ENCODE peak calls at places on chromosomes 2 and 18, in ten cellular contexts. H is epithelial cell of prostate, N is sigmoid colon, K is cardiac muscle cell, O is caudate nucleus, Y is spleen, J is foreskin keratinocyte, U is ovary, S is substantia nigra, C is pancreas. W is an unnamed sample.

GRCh38 chr2:178787155-178787554 is 20.1 kb downstream of the TTN start:
- DNase-seq in H (no peak), N (no peak), K (no peak), O (no peak), Y (no peak), J (no peak), U (no peak), S (no peak), C (no peak), W (no peak)

GRCh38 chr2:43832457-43832856 is 6.2 kb downstream of the ABCG5 start:
- DNase-seq in H (no peak), N (no peak), K (no peak), O (no peak), Y (no peak), J (no peak), U (no peak), S (no peak), C (no peak), W (no peak)

GRCh38 chr2:59301466-59302402 is 1060.6 kb upstream of the FANCL start:
- DNase-seq in H (peak; percentile 26), N (peak; percentile 68), K (peak; percentile 85), O (peak; percentile 62), Y (no peak), J (peak; percentile 26), U (peak; percentile 18), S (no peak), C (peak; percentile 43), W (no peak)

GRCh38 chr2:11022874-11023273 is 111.1 kb downstream of the KCNF1 start:
- DNase-seq in H (no peak), N (no peak), K (no peak), O (peak; percentile 18), Y (no peak), J (no peak), U (no peak), S (no peak), C (peak; percentile 19), W (no peak)

GRCh38 chr2:72924353-72925240 is 7.3 kb downstream of the EMX1 start:
- DNase-seq in H (no peak), N (peak; percentile 53), K (peak; percentile 15), O (no peak), Y (peak; percentile 75), J (no peak), U (no peak), S (no peak), C (no peak), W (no peak)

GRCh38 chr2:95526360-95527341 is 42.1 kb upstream of the TRIM43B start:
- DNase-seq in H (peak; percentile 2), N (peak; percentile 78), K (no peak), O (peak; percentile 87), Y (peak; percentile 86), J (peak; percentile 53), U (peak; percentile 40), S (peak; percentile 69), C (peak; percentile 64), W (peak; percentile 84)

GRCh38 chr2:172865422-172865821 is 129.8 kb downstream of the RAPGEF4 start:
- DNase-seq in H (no peak), N (no peak), K (no peak), O (no peak), Y (no peak), J (no peak), U (no peak), S (no peak), C (no peak), W (no peak)

GRCh38 chr18:59724116-59724515 is 26.9 kb upstream of the CCBE1 start:
- DNase-seq in H (no peak), N (no peak), K (no peak), O (no peak), Y (no peak), J (no peak), U (no peak), S (no peak), C (no peak), W (no peak)

GRCh38 chr2:119106301-119106897 is 52.2 kb downstream of the C1QL2 start:
- DNase-seq in H (no peak), N (peak; percentile 12), K (peak; percentile 87), O (no peak), Y (no peak), J (no peak), U (no peak), S (peak; percentile 11), C (peak; percentile 19), W (no peak)

GRCh38 chr18:45007531-45007930 is 326.8 kb downstream of the SETBP1 start:
- DNase-seq in H (no peak), N (no peak), K (no peak), O (no peak), Y (no peak), J (no peak), U (no peak), S (no peak), C (no peak), W (no peak)

GRCh38 chr2:168635065-168635577 is 167.3 kb upstream of the NOSTRIN start:
- DNase-seq in H (no peak), N (peak; percentile 93), K (peak; percentile 26), O (no peak), Y (no peak), J (no peak), U (peak; percentile 57), S (no peak), C (peak; percentile 7), W (peak; percentile 60)

GRCh38 chr2:222747526-222748160 is 76.2 kb downstream of the MOGAT1 start:
- DNase-seq in H (no peak), N (no peak), K (no peak), O (no peak), Y (no peak), J (no peak), U (no peak), S (no peak), C (no peak), W (no peak)

GRCh38 chr18:62384068-62384467 is 59.0 kb downstream of the TNFRSF11A start:
- DNase-seq in H (no peak), N (no peak), K (no peak), O (no peak), Y (no peak), J (no peak), U (no peak), S (no peak), C (no peak), W (no peak)

GRCh38 chr2:231152800-231153557 is 28.1 kb upstream of the HTR2B start:
- DNase-seq in H (no peak), N (no peak), K (no peak), O (no peak), Y (no peak), J (no peak), U (peak; percentile 62), S (no peak), C (no peak), W (no peak)

GRCh38 chr2:168801961-168802824 is at the start of gene NOSTRIN:
- DNase-seq in H (no peak), N (no peak), K (peak; percentile 52), O (no peak), Y (no peak), J (no peak), U (peak; percentile 35), S (no peak), C (peak; percentile 47), W (no peak)

DNA sequence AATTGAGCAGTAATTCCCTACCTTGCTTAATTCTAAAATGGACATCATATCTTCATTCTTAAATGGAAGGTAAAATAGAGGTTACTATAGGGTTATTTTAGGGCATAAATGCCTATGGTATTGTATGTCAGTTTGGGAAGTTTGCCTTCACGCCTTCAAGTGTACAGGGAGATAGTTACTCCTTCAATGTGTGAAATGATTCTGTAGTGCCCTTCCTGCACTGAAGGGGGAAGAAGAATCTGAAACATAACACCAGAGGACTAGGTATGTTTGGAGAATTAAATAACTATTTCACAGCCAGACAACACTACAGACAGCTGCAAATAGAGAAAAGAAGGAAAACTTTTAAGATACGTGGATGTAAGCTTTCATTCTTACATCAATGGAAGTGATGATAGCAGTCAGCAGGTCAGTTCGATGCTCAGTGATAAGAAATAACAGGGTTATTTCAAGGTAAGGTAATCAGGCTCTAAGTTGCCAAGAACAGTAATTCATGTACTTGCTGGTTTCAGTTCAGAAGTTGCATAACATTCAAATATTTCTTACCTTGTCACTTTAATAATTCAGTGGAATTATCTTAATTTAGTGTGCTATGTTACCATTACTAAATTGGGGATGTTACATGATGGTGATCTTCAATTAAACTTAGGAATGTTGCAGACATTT is 4.0 kb downstream of the PKP4 start:
- DNase-seq in H (no peak), N (no peak), K (peak; percentile 23), O (no peak), Y (no peak), J (no peak), U (no peak), S (no peak), C (no peak), W (no peak)
- H3K27ac ChIP-seq in H (no peak overlapping the region), N (no peak overlapping the region), K (no peak overlapping the region), O (peak overlapping the region; percentile 23), Y (no peak overlapping the region), J (no peak overlapping the region), U (no peak overlapping the region), S (peak overlapping the region; percentile 97), C (no peak overlapping the region), W (no peak overlapping the region)

GRCh38 chr2:84962917-84963316 is 8.0 kb upstream of the KCMF1 start:
- DNase-seq in H (no peak), N (peak; percentile 7), K (no peak), O (no peak), Y (no peak), J (no peak), U (no peak), S (no peak), C (no peak), W (no peak)
- H3K27ac ChIP-seq in H (no peak overlapping the region), N (no peak overlapping the region), K (no peak overlapping the region), O (no peak overlapping the region), Y (no peak overlapping the region), J (no peak overlapping the region), U (no peak overlapping the region), S (no peak overlapping the region), C (no peak overlapping the region), W (peak overlapping the region; percentile 58)

GRCh38 chr2:207944334-207944733 is 81.0 kb downstream of the PLEKHM3 start:
- DNase-seq in H (no peak), N (no peak), K (no peak), O (no peak), Y (no peak), J (no peak), U (no peak), S (no peak), C (no peak), W (no peak)
- H3K27ac ChIP-seq in H (no peak overlapping the region), N (no peak overlapping the region), K (no peak overlapping the region), O (no peak overlapping the region), Y (no peak overlapping the region), J (no peak overlapping the region), U (no peak overlapping the region), S (no peak overlapping the region), C (no peak overlapping the region), W (no peak overlapping the region)

GRCh38 chr2:207513577-207514257 is 16.0 kb upstream of the CREB1 start:
- DNase-seq in H (peak; percentile 89), N (no peak), K (no peak), O (no peak), Y (no peak), J (peak; percentile 97), U (no peak), S (no peak), C (no peak), W (no peak)
- H3K27ac ChIP-seq in H (peak overlapping the region; percentile 95), N (peak overlapping the region; percentile 1), K (peak overlapping the region; percentile 6), O (no peak overlapping the region), Y (no peak overlapping the region), J (peak overlapping the region; percentile 94), U (no peak overlapping the region), S (no peak overlapping the region), C (no peak overlapping the region), W (no peak overlapping the region)